ENCODE peak calls at places on chromosomes 16 and 17, in four cellular contexts. One of them, this sample, is unnamed.
A peak's percentile ranks its signal among the peaks of the same experiment; 100 is the strongest.

GRCh38 chr16:8798174-8798527 is 512 bp downstream of the PMM2 start:
- DNase-seq in K562: peak; percentile 79
- DNase-seq in A549: peak; percentile 7
- DNase-seq in HepG2: peak; percentile 43
- DNase-seq in this sample: peak; percentile 36

GRCh38 chr17:77129568-77130301 is 11.0 kb upstream of the SEC14L1 start:
- DNase-seq in K562: no peak
- DNase-seq in HepG2: no peak
- DNase-seq in A549: no peak
- DNase-seq in this sample: peak; percentile 28

GRCh38 chr17:73933871-73934270 is 269.6 kb upstream of the RPL38 start:
- DNase-seq in A549: no peak
- DNase-seq in K562: no peak
- DNase-seq in HepG2: no peak
- DNase-seq in this sample: no peak

GRCh38 chr17:48594412-48595106 is 980 bp upstream of the HOXB5 start:
- DNase-seq in K562: no peak
- DNase-seq in HepG2: no peak
- DNase-seq in A549: no peak
- DNase-seq in this sample: peak; percentile 63

GRCh38 chr16:54286330-54287017 is at the start of gene IRX3:
- DNase-seq in K562: no peak
- DNase-seq in A549: peak; percentile 87
- DNase-seq in HepG2: peak; percentile 91
- DNase-seq in this sample: peak; percentile 4

GRCh38 chr17:39123627-39124026 is 27.8 kb downstream of the PLXDC1 start:
- DNase-seq in K562: no peak
- DNase-seq in HepG2: no peak
- DNase-seq in A549: no peak
- DNase-seq in this sample: no peak

GRCh38 chr16:29805232-29806095 is 865 bp upstream of the MAZ start:
- DNase-seq in K562: peak; percentile 81
- DNase-seq in HepG2: peak; percentile 97
- DNase-seq in A549: peak; percentile 98
- DNase-seq in this sample: peak; percentile 97

GRCh38 chr16:2184346-2184745 is 12.1 kb downstream of the CASKIN1 start:
- DNase-seq in HepG2: no peak
- DNase-seq in A549: no peak
- DNase-seq in K562: no peak
- DNase-seq in this sample: no peak

GRCh38 chr17:10295728-10296343 is 77.0 kb downstream of the MYH13 start:
- DNase-seq in K562: peak; percentile 51
- DNase-seq in A549: peak; percentile 70
- DNase-seq in HepG2: peak; percentile 52
- DNase-seq in this sample: peak; percentile 33

GRCh38 chr17:50689251-50689650 is 18.5 kb downstream of the ANKRD40 start:
- DNase-seq in A549: peak; percentile 76
- DNase-seq in HepG2: no peak
- DNase-seq in K562: no peak
- DNase-seq in this sample: peak; percentile 66

GRCh38 chr17:38604479-38605229 is 1.1 kb downstream of the SRCIN1 start:
- DNase-seq in K562: peak; percentile 87
- DNase-seq in HepG2: peak; percentile 36
- DNase-seq in A549: peak; percentile 48
- DNase-seq in this sample: no peak

GRCh38 chr17:43341705-43342600 is 56.8 kb upstream of the ARL4D start:
- DNase-seq in K562: no peak
- DNase-seq in HepG2: no peak
- DNase-seq in A549: no peak
- DNase-seq in this sample: peak; percentile 74

GRCh38 chr16:12016166-12016947 is 39.8 kb downstream of the SNX29 start:
- DNase-seq in K562: no peak
- DNase-seq in A549: no peak
- DNase-seq in HepG2: no peak
- DNase-seq in this sample: peak; percentile 51

GRCh38 chr16:89922477-89922883 is 662 bp upstream of the TUBB3 start:
- DNase-seq in K562: peak; percentile 53
- DNase-seq in HepG2: peak; percentile 88
- DNase-seq in A549: peak; percentile 93
- DNase-seq in this sample: peak; percentile 91

GRCh38 chr16:27759301-27759871 is 209.4 kb downstream of the KATNIP start:
- DNase-seq in HepG2: no peak
- DNase-seq in A549: no peak
- DNase-seq in K562: no peak
- DNase-seq in this sample: peak; percentile 72

GRCh38 chr17:72510454-72511016 is 389.7 kb downstream of the SOX9 start:
- DNase-seq in K562: no peak
- DNase-seq in HepG2: no peak
- DNase-seq in A549: no peak
- DNase-seq in this sample: peak; percentile 27

GRCh38 chr17:39642675-39643074 is 5.7 kb downstream of the STARD3 start:
- DNase-seq in HepG2: no peak
- DNase-seq in A549: no peak
- DNase-seq in K562: no peak
- DNase-seq in this sample: no peak

GRCh38 chr17:45314761-45315549 is 1.9 kb downstream of the MAP3K14 start:
- DNase-seq in HepG2: no peak
- DNase-seq in A549: peak; percentile 52
- DNase-seq in K562: no peak
- DNase-seq in this sample: peak; percentile 46

GRCh38 chr17:64032081-64032480 is 11.6 kb upstream of the ICAM2 start:
- DNase-seq in HepG2: no peak
- DNase-seq in A549: no peak
- DNase-seq in K562: no peak
- DNase-seq in this sample: peak; percentile 34

GRCh38 chr17:73476890-73477350 is 165.1 kb upstream of the CDC42EP4 start:
- DNase-seq in HepG2: no peak
- DNase-seq in K562: no peak
- DNase-seq in A549: no peak
- DNase-seq in this sample: no peak

DNA sequence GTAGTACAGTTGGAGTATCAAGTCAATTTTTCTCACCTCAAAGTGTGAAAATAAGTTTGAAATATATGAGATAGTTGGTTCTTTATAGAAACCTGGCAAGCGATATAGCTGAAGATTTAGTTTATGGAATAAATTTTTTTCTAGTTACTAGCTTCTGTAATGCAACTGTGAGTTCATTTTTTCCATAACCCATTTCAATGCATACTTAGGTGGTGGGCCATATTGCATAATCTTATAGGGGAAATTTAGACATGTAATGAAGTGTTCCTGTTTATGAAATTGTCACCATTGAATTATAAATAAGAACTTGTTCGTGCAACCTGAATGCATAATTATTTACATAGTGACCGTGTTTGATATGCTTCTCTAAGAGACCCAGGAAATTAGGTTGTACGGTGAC is 9.0 kb downstream of the MOSMO start:
- DNase-seq in HepG2: no peak
- DNase-seq in K562: no peak
- DNase-seq in A549: no peak
- DNase-seq in this sample: no peak
- TF ChIP-seq MAZ in HepG2: no peak
- TF ChIP-seq MAZ in K562: no peak
- TF ChIP-seq MAZ in A549: no peak
- TF ChIP-seq MAZ in this sample: no peak

GRCh38 chr17:53344778-53345177 is 477.9 kb upstream of the KIF2B start:
- DNase-seq in K562: no peak
- DNase-seq in HepG2: no peak
- DNase-seq in A549: no peak
- DNase-seq in this sample: no peak
- TF ChIP-seq MAZ in K562: no peak
- TF ChIP-seq MAZ in HepG2: no peak
- TF ChIP-seq MAZ in A549: no peak
- TF ChIP-seq MAZ in this sample: no peak

GRCh38 chr17:79619196-79619595 is 8.3 kb upstream of the RBFOX3 start:
- DNase-seq in HepG2: no peak
- DNase-seq in K562: no peak
- DNase-seq in A549: no peak
- DNase-seq in this sample: no peak
- TF ChIP-seq MAZ in HepG2: no peak
- TF ChIP-seq MAZ in K562: no peak
- TF ChIP-seq MAZ in A549: no peak
- TF ChIP-seq MAZ in this sample: no peak

GRCh38 chr16:56294014-56294413 is 102.7 kb downstream of the GNAO1 start:
- DNase-seq in K562: no peak
- DNase-seq in HepG2: no peak
- DNase-seq in A549: no peak
- DNase-seq in this sample: no peak

GRCh38 chr16:56297684-56298083 is 106.4 kb downstream of the GNAO1 start:
- DNase-seq in K562: no peak
- DNase-seq in A549: no peak
- DNase-seq in HepG2: no peak
- DNase-seq in this sample: no peak

GRCh38 chr16:56295739-56296527 is 104.6 kb downstream of the GNAO1 start:
- DNase-seq in K562: no peak
- DNase-seq in HepG2: no peak
- DNase-seq in A549: no peak
- DNase-seq in this sample: no peak

GRCh38 chr16:56295059-56295673 is 103.9 kb downstream of the GNAO1 start:
- DNase-seq in A549: no peak
- DNase-seq in K562: no peak
- DNase-seq in HepG2: no peak
- DNase-seq in this sample: peak; percentile 6

DNA sequence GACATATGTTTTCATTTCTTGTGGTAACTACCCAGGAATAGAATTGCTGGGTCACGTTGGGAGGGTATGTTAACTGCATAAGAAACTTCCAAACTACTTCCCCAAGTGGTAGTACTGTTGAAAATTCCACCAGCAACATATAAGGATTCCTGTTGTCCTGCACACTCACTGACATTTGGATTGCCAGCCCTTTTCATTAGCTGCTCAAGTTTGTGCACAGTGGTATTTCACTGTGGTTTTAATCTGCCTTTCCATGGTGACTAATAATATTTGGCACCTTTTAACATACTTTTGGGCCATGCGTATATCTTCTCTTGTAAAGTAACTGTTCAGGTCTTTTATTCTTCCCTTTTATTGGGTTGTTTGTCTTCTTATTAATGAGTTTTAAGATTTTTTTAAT is 103.3 kb downstream of the GNAO1 start:
- DNase-seq in A549: no peak
- DNase-seq in HepG2: no peak
- DNase-seq in K562: no peak
- DNase-seq in this sample: peak; percentile 83
- TF ChIP-seq MAZ in A549: no peak
- TF ChIP-seq MAZ in HepG2: no peak
- TF ChIP-seq MAZ in K562: no peak
- TF ChIP-seq MAZ in this sample: no peak

GRCh38 chr17:41178341-41178740 is 320 bp upstream of the KRTAP4-2 start:
- DNase-seq in HepG2: no peak
- DNase-seq in A549: no peak
- DNase-seq in K562: no peak
- DNase-seq in this sample: peak; percentile 72

GRCh38 chr17:41177727-41178271 is at the start of gene KRTAP4-2:
- DNase-seq in A549: no peak
- DNase-seq in HepG2: no peak
- DNase-seq in K562: no peak
- DNase-seq in this sample: no peak

GRCh38 chr17:41176744-41177387 is 1.2 kb downstream of the KRTAP4-2 start:
- DNase-seq in HepG2: no peak
- DNase-seq in K562: no peak
- DNase-seq in A549: no peak
- DNase-seq in this sample: no peak

GRCh38 chr17:41184480-41184961 is at the start of gene KRTAP4-1:
- DNase-seq in A549: no peak
- DNase-seq in HepG2: no peak
- DNase-seq in K562: no peak
- DNase-seq in this sample: no peak

DNA sequence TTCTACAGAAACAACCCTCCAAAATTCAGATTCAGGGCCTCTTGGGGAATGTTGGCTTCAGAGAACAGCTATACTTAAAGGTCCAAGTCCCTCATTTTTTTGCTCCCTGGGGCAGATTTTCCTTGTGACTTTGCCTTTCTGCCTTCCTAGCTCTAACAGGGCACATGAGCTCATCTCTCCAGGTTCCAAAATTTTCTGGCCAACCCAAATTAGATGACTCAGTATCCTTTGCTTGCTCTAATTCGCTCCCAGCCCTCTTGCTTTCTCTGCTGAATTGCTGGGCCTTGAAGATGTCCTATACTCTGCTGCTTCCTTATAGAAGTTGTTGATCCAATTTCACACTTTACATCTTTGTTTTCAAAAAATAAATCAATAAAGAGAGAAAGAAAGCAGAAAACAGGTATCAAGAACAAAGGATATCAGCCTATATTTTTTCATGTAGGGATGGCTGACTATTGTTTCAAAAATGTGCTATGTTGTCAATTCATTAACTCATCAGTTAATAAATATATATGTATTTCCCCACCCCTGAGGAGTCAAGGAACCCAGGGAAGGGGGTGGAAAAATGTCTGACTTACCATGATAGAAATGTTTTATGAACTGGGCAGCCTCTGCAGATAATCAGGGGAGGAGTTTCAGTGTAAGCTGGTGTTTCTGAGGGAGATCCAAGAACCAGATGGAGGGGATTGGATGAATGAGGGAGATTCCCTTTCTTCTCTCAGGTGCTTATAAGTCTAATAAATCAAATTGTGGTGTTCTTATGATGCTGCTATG is 1.0 kb upstream of the KRTAP4-2 start:
- DNase-seq in K562: no peak
- DNase-seq in A549: no peak
- DNase-seq in HepG2: no peak
- DNase-seq in this sample: peak; percentile 15
- TF ChIP-seq MAZ in K562: no peak
- TF ChIP-seq MAZ in A549: no peak
- TF ChIP-seq MAZ in HepG2: no peak
- TF ChIP-seq MAZ in this sample: no peak

This sample was measured in IMR-90.